ENCODE peak calls at places on chromosome 2, in four cellular contexts. O, Y, W and R are unnamed samples.

GRCh38 chr2:37507069-37507410 is 162.6 kb downstream of the QPCT start:
- DNase-seq in O (no peak), W (no peak), Y (no peak), R (no peak)

GRCh38 chr2:33441235-33441810 is 35.1 kb upstream of the RASGRP3 start:
- DNase-seq in W (peak), O (peak), Y (peak), R (no peak)

GRCh38 chr2:224181534-224182155 is 142.6 kb upstream of the SERPINE2 start:
- DNase-seq in W (no peak), O (no peak), Y (no peak), R (no peak)

GRCh38 chr2:3626817-3627499 is 31.0 kb upstream of the ALLC start:
- DNase-seq in O (no peak), Y (no peak), W (no peak), R (no peak)

GRCh38 chr2:186255823-186256222 is 230.2 kb upstream of the ZC3H15 start:
- DNase-seq in W (peak), O (no peak), Y (no peak), R (no peak)

GRCh38 chr2:152467677-152468406 is 132.9 kb downstream of the FMNL2 start:
- DNase-seq in W (no peak), Y (no peak), O (no peak), R (peak)

GRCh38 chr2:101223814-101224231 is 28.9 kb upstream of the CNOT11 start:
- DNase-seq in O (no peak), Y (no peak), W (no peak), R (peak)

GRCh38 chr2:231727621-231728020 is 19.3 kb downstream of the PTMA start:
- DNase-seq in O (no peak), Y (no peak), W (no peak), R (no peak)

GRCh38 chr2:226684563-226684959 is 115.1 kb downstream of the IRS1 start:
- DNase-seq in Y (no peak), O (no peak), W (no peak), R (no peak)

GRCh38 chr2:223735659-223736244 is 101.6 kb downstream of the AP1S3 start:
- DNase-seq in W (peak), O (no peak), Y (no peak), R (no peak)

GRCh38 chr2:104702026-104702425 is 151.9 kb upstream of the POU3F3 start:
- DNase-seq in W (no peak), Y (no peak), O (no peak), R (no peak)

GRCh38 chr2:200484934-200485333 is 24.9 kb downstream of the KCTD18 start:
- DNase-seq in W (no peak), O (no peak), Y (no peak), R (no peak)

GRCh38 chr2:74507926-74508520 is 528 bp upstream of the PCGF1 start:
- DNase-seq in Y (no peak), O (no peak), W (peak), R (no peak)

GRCh38 chr2:20623241-20623640 is 27.7 kb downstream of the HS1BP3 start:
- DNase-seq in Y (no peak), W (no peak), O (no peak), R (no peak)

GRCh38 chr2:30230479-30230854 is 867 bp upstream of the LBH start:
- DNase-seq in W (peak), Y (no peak), O (no peak), R (no peak)

GRCh38 chr2:54543736-54544396 is 87.7 kb downstream of the SPTBN1 start:
- DNase-seq in Y (no peak), O (no peak), W (no peak), R (no peak)

GRCh38 chr2:105753380-105753779 is 8.7 kb downstream of the NCK2 start:
- DNase-seq in Y (no peak), O (no peak), W (no peak), R (no peak)

GRCh38 chr2:222353998-222354397 is 55.2 kb upstream of the PAX3 start:
- DNase-seq in O (no peak), Y (no peak), W (peak), R (no peak)

GRCh38 chr2:44101246-44101645 is 67.4 kb upstream of the PPM1B start:
- DNase-seq in Y (no peak), W (no peak), O (no peak), R (no peak)

GRCh38 chr2:67918471-67918870 is 144.3 kb downstream of the C1D start:
- DNase-seq in W (no peak), O (no peak), Y (no peak), R (no peak)

GRCh38 chr2:112138143-112139032 is at the start of gene FBLN7:
- DNase-seq in Y (no peak), W (no peak), O (no peak), R (no peak)

GRCh38 chr2:25324905-25325592 is 16.7 kb downstream of the DNMT3A start:
- DNase-seq in O (no peak), W (no peak), Y (no peak), R (no peak)

GRCh38 chr2:183035954-183036669 is 2.1 kb downstream of the NCKAP1 start:
- DNase-seq in O (no peak), W (peak), Y (no peak), R (peak)

GRCh38 chr2:81195017-81195773 is 890.6 kb upstream of the LRRTM1 start:
- DNase-seq in Y (no peak), W (no peak), O (no peak), R (no peak)

GRCh38 chr2:182946949-182947348 is 80.5 kb upstream of the FRZB start:
- DNase-seq in W (peak), O (no peak), Y (no peak), R (no peak)

DNA sequence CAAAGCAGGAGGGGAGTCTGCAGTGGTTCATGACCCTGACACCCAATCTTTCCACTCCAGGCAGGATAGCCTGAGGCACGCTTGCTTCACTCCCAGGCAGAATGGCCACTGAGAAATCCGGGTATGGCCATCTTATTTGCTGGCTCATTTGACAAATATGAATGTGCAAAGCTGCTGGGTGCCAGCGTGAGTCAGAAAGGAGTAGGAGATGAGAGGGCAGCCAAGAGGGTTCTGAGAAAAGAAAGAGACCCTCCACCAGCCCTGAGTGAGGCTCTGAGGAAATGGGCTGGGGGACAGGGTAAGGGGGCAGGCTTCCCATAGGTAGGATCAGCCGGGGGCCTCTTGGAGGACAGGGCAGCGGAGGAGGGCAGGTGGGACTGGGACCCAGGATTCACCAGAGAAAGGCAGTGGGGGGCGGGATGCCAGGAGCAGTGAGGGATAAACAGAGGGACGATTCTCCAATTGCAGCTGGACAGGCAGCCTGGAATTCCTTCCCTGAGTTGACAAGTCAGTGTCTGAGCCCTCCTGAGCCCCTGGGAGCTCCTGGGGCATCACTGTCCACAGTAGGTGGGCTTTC is 15.2 kb downstream of the RAMP1 start:
- DNase-seq in W (no peak), Y (no peak), O (peak), R (no peak)
- TF ChIP-seq MYC in W (no peak), Y (no peak), O (no peak), R (no peak)

GRCh38 chr2:99680946-99681345 is 191.1 kb upstream of the REV1 start:
- DNase-seq in O (no peak), Y (no peak), W (no peak), R (no peak)
- TF ChIP-seq MYC in O (no peak), Y (no peak), W (no peak), R (no peak)

GRCh38 chr2:192194065-192194865 is 468 bp downstream of the TMEFF2 start:
- DNase-seq in O (peak), W (peak), Y (no peak), R (no peak)

GRCh38 chr2:192194866-192195547 is at the start of gene TMEFF2:
- DNase-seq in W (peak), O (peak), Y (peak), R (no peak)

GRCh38 chr2:192197387-192197786 is 2.7 kb upstream of the TMEFF2 start:
- DNase-seq in Y (no peak), O (peak), W (peak), R (no peak)

GRCh38 chr2:192196451-192197194 is 1.9 kb upstream of the TMEFF2 start:
- DNase-seq in Y (no peak), W (peak), O (no peak), R (no peak)

DNA sequence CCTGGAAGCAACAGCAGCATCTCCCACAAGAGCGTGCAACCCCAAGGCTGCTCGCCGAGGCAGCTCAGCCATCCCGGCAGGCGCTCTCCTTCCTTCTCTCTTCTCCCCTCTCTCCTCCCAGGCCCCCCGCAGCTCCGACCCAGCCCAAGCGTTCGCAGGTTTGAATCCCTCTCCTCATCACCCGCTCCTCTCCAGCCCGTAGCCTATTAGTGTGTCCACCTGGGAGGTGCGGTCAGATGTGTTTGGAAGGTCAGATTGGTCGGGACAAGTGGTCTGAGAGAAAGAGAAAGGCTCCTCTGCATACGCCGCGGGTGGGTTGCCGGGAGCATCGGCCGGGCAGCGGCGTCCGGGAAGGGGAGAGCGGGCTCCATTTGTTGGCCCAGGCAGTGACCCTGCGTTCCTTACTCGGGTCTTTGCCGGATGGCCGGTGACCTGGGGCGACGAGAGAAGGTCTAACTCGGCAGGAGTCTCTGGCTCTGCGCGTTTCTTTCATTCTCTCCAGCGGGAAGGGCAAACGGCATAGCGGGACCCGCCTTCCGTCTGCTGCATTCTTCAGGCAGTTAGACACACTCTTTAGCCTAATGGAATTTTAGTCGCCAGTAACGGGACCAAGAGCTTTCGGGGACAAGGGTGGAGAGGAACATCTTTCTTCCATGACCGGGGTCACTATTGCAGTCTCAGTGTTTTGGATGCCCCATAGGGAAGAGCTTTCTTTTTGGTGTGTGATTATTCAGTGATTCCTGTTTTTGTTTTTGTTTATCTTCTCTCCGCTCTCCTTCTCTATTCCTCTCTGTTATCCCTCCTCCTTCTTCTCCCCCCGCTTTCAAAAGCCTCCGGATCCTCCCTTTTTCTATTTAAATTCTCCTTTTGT is 1.1 kb upstream of the TMEFF2 start:
- DNase-seq in Y (no peak), W (peak), O (peak), R (no peak)
- TF ChIP-seq MYC in Y (no peak), W (no peak), O (no peak), R (no peak)

DNA sequence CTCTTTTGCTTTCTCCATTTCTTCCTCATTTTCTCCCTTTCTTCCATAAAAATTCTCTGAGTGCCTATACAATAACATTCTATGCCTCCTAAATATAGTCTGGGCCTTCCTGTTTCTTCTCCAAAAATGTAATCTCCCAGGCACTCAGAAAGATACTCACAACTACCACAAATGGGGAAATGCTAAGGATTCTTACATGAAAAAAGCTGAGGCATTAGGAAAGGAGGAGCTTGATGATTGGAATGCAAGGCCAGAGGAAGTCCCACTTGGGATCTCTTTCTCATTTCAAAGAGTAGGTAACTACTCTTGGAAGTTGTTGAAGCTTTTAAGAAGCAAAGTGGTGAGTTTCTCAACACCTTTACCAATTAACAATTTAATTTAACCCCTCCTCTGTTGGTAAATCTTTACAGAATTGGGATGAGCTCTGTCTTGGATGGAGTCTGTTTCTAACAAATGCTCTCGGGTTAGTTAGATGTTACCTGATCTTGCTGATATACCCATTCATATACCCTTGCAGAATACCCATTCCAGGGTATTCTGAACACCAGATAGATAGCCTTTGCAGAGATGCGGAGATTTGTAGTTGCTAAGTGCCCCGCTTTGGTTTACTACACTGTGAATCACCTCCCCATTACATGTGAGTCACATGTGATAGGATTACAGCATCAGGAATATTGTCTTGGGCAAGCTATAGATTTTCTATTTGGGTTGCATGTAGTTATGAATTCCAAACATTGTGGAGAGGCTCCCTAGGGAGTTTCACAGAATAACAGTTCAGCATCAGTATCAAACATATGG is 3.6 kb downstream of the VSNL1 start:
- DNase-seq in O (no peak), Y (peak), W (no peak), R (no peak)
- TF ChIP-seq MYC in O (no peak), Y (no peak), W (no peak), R (no peak)

DNA sequence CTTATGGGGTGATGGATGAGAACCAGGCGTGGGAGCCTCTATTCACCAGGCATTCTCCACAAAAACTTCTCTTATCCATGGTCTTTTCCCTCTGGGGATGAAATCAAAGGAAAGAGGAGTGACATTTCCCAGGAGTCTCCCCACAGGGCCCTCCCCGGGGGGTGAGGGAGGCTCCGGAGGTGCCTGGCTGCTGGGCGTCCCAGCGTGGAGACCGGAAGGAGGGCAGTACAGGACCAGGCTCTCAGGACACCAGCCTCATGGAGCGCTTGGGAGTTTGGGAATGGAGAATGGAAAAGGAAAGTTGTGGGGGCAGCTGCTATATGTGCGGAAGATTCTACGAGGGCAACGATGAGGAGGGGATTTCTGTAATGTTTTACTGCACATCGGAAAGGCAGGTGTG is 22.1 kb downstream of the CIB4 start:
- DNase-seq in Y (no peak), O (no peak), W (no peak), R (no peak)
- TF ChIP-seq MYC in Y (no peak), O (no peak), W (no peak), R (no peak)

GRCh38 chr2:191847764-191848163 is 876 bp upstream of the CAVIN2 start:
- DNase-seq in W (peak), O (no peak), Y (no peak), R (no peak)

GRCh38 chr2:191845876-191846786 is 757 bp downstream of the CAVIN2 start:
- DNase-seq in Y (peak), O (no peak), W (no peak), R (no peak)

GRCh38 chr2:191848771-191849726 is 2.2 kb upstream of the CAVIN2 start:
- DNase-seq in O (no peak), W (no peak), Y (no peak), R (no peak)

GRCh38 chr2:191845248-191845715 is 1.6 kb downstream of the CAVIN2 start:
- DNase-seq in Y (peak), W (peak), O (no peak), R (no peak)

DNA sequence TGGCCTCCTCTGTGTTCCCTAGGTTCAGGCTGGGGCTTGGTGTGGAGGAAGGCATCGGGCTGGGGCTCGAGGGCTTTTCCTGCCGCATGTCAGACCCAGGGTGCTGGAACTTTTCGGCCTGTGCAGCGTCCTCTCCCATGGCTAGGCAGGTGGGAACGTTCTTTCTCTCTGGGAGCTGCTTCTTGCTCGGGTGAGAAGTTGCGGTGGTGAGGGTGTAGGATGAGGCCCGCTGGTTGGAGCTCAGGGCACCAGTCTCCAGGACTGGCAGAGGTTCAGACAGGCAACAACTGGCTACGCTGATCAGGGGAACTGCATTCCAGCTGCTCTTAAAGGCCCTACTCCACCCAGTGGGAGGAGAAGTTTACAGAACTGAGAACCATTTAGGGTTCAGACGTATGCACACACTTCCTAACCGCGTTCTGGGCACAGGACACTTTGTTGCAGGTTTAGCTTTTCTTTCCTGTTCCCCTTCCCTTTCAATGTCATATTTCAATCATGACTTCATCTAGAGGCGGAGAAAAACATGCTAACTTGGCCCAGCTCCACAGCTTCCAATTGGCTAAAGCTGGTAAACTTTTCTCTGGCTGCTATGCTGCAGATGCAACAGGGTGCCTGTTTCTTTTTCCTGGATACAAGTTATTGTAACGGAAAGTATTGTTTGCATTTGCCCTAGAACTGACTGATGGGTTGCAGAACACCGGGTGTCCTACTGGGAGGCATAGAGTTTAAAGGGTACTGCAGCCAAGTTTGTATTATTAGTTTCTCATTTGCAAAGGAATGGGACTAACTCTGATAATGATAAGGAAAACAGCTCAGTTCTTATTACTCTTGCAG is at the start of gene CAVIN2:
- DNase-seq in O (peak), W (peak), Y (peak), R (peak)
- TF ChIP-seq MYC in O (no peak), W (no peak), Y (no peak), R (no peak)

DNA sequence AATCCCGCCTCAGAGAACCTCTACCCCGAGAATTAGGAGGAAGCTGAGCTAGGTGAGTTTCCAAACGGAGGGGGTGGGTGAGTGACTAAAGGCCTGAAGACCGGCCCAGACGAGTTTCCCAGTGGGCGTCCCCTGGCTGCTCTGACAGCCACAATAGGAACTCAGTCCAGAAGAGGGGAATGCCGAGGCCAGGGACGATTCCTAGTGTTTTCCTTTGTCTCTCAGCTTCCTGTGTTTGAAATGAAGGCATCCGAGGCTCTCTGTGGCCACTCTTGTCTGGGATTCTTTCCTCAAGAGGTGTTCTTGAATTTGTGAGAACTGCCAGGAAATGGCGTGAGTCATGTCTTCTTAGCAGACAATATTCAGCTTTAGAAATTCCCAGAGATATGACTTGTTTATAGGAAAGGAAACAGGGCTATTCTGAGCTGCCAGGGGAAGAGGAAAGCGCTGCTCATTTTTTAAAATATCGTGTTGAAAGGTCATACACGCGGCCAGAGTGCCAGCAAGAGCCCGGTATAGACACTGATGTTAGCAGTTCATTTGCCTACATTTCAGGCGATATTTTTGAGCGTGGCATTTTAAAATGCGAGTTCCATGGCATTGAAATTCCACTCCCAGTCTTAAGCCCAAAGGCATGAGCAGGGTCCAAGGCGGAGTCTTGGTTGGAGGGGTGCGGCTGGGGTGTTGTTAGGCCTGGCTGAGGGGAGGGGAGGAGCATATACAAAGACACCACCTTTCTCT is 169.1 kb upstream of the KLF7 start:
- DNase-seq in W (peak), Y (no peak), O (peak), R (no peak)
- TF ChIP-seq MYC in W (no peak), Y (no peak), O (no peak), R (no peak)